ENCODE peak calls at places on chromosomes 7 and 10, in nine cellular contexts. H, V, R, O, C, J, I, W and N are unnamed samples.
A peak's percentile ranks its signal among the peaks of the same experiment; 100 is the strongest.

GRCh38 chr10:126133906-126134703 is 237.7 kb downstream of the FANK1 start:
- DNase-seq in H (no peak), V (no peak), R (peak; percentile 75), O (no peak), C (no peak), J (peak; percentile 51), I (peak; percentile 93), W (no peak), N (peak; percentile 35)

GRCh38 chr7:40429821-40430220 is 295.0 kb downstream of the SUGCT start:
- DNase-seq in H (no peak), V (no peak), R (no peak), O (no peak), C (no peak), J (no peak), I (peak; percentile 28), W (no peak), N (no peak)

GRCh38 chr10:60182691-60183090 is 207.0 kb downstream of the ANK3 start:
- DNase-seq in H (no peak), V (no peak), R (no peak), O (no peak), C (no peak), J (no peak), I (no peak), W (no peak), N (no peak)

GRCh38 chr10:124724279-124725027 is 19.7 kb downstream of the FAM53B start:
- DNase-seq in H (no peak), V (no peak), R (no peak), O (peak; percentile 87), C (no peak), J (no peak), I (no peak), W (peak; percentile 86), N (peak; percentile 84)

GRCh38 chr7:103140061-103140460 is 8.8 kb downstream of the NAPEPLD start:
- DNase-seq in H (no peak), V (no peak), R (no peak), O (no peak), C (no peak), J (no peak), I (no peak), W (no peak), N (no peak)

GRCh38 chr7:151894131-151895007 is 17.5 kb upstream of the PRKAG2 start:
- DNase-seq in H (no peak), V (no peak), R (no peak), O (no peak), C (no peak), J (no peak), I (no peak), W (peak; percentile 77), N (no peak)

GRCh38 chr10:77631241-77631640 is 6.4 kb downstream of the KCNMA1 start:
- DNase-seq in H (no peak), V (no peak), R (no peak), O (no peak), C (no peak), J (no peak), I (no peak), W (no peak), N (no peak)

GRCh38 chr7:121503730-121504129 is 107.6 kb upstream of the FAM3C start:
- DNase-seq in H (no peak), V (no peak), R (no peak), O (no peak), C (no peak), J (no peak), I (no peak), W (no peak), N (no peak)

GRCh38 chr7:111424768-111425167 is 137.5 kb downstream of the IMMP2L start:
- DNase-seq in H (no peak), V (no peak), R (peak; percentile 52), O (no peak), C (no peak), J (peak; percentile 16), I (peak; percentile 59), W (no peak), N (no peak)

GRCh38 chr7:141295367-141295895 is 221.6 kb downstream of the TMEM178B start:
- DNase-seq in H (no peak), V (no peak), R (no peak), O (no peak), C (no peak), J (no peak), I (no peak), W (no peak), N (no peak)

GRCh38 chr10:14330390-14331071 is at the start of gene FRMD4A:
- DNase-seq in H (no peak), V (no peak), R (no peak), O (no peak), C (no peak), J (no peak), I (no peak), W (no peak), N (no peak)

GRCh38 chr10:3237055-3237454 is 64.5 kb upstream of the PITRM1 start:
- DNase-seq in H (no peak), V (no peak), R (no peak), O (no peak), C (no peak), J (no peak), I (no peak), W (no peak), N (no peak)

GRCh38 chr10:120423350-120424197 is 33.5 kb upstream of the PLPP4 start:
- DNase-seq in H (peak; percentile 49), V (peak; percentile 37), R (peak; percentile 86), O (peak; percentile 49), C (no peak), J (peak; percentile 72), I (peak; percentile 58), W (no peak), N (peak; percentile 75)

GRCh38 chr10:104260775-104261115 is 6.1 kb downstream of the GSTO1 start:
- DNase-seq in H (no peak), V (no peak), R (peak; percentile 60), O (no peak), C (no peak), J (no peak), I (peak; percentile 86), W (no peak), N (no peak)

DNA sequence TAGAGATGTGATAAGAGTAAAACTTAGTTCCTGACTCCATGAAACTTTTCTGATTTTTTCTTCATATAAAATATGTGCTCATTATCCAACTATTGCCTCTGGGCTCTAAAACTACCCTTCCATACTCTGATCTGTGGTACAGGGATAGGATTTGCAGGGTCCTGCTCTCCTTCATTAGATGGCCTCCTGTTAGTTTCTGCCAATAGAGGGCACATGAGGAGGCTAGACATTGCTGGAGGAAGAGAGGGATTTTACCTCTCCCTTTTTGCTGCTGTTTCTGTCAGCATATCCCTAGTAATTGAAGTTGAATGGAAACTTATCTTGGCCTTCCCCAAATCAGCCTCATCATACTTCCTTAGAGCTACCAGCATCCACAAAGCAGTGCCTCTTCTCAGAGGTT is 269.4 kb downstream of the NXPH1 start:
- DNase-seq in H (no peak), V (no peak), R (no peak), O (no peak), C (no peak), J (no peak), I (no peak), W (no peak), N (no peak)
- TF ChIP-seq CTCF in H (no peak), V (peak; percentile 23), R (no peak), O (no peak), C (no peak), J (no peak), I (no peak), W (no peak), N (no peak)

GRCh38 chr10:64648915-64649314 is 1127.7 kb downstream of the REEP3 start:
- DNase-seq in H (no peak), V (no peak), R (no peak), O (no peak), C (no peak), J (peak; percentile 16), I (no peak), W (no peak), N (peak; percentile 30)
- TF ChIP-seq CTCF in H (no peak), V (peak; percentile 14), R (no peak), O (no peak), C (peak; percentile 36), J (no peak), I (no peak), W (no peak), N (no peak)

GRCh38 chr7:99311702-99312101 is 14.0 kb upstream of the ARPC1A start:
- DNase-seq in H (no peak), V (no peak), R (no peak), O (no peak), C (no peak), J (no peak), I (peak; percentile 34), W (peak; percentile 64), N (no peak)
- TF ChIP-seq CTCF in H (no peak), V (no peak), R (peak; percentile 33), O (no peak), C (no peak), J (peak; percentile 15), I (peak; percentile 13), W (no peak), N (no peak)

GRCh38 chr10:92834981-92835380 is 13.3 kb upstream of the EXOC6 start:
- DNase-seq in H (no peak), V (no peak), R (peak; percentile 5), O (no peak), C (no peak), J (no peak), I (peak; percentile 48), W (no peak), N (no peak)

GRCh38 chr10:92844746-92845145 is 3.6 kb upstream of the EXOC6 start:
- DNase-seq in H (no peak), V (no peak), R (peak; percentile 35), O (no peak), C (no peak), J (peak; percentile 13), I (no peak), W (no peak), N (no peak)

GRCh38 chr10:92834331-92834730 is 14.0 kb upstream of the EXOC6 start:
- DNase-seq in H (no peak), V (no peak), R (no peak), O (no peak), C (no peak), J (no peak), I (no peak), W (no peak), N (no peak)

GRCh38 chr10:92837462-92837861 is 10.9 kb upstream of the EXOC6 start:
- DNase-seq in H (no peak), V (no peak), R (no peak), O (no peak), C (no peak), J (no peak), I (no peak), W (no peak), N (no peak)

DNA sequence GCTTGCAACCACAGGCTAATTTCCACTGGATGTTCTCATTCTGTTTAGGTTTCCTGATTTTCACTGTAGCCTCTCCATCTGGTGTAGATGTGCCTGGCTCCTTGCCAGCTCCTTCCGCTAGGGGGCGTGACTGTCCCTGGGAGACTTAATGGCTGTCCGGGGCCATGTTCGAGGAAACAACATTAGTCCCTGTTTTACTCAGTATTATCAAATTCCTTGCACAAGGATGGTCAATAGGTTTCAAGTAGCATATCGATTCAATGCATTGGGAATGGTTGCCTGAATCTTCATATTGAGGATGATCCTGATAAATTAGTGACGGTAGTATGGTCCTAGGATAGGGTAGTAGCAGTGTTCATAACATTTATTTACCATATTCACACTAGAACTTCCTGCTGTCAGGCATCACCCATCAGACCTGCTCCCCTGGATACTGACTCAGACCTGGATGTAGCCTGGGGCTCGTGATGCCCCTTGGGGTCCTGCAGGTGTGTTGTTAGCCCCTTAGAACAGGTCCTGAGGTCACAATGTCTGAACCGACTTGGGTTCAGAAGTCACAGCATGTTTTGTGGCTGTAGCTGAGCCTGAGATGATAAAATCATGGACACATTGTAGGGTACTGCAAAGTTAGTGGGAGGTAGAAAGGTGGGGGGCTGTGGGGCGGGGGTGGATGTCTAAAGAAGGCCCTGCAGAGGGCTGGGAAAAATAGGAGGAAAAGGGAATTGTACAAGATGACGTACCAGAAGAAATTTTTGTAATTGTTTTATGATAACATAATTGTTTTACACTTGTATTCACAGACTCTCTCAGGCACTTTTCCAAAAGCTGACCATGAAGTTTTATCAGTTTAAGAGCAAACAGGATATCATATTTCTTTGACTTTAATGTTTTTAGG is 8.9 kb upstream of the EXOC6 start:
- DNase-seq in H (peak; percentile 79), V (peak; percentile 59), R (peak; percentile 44), O (peak; percentile 71), C (no peak), J (peak; percentile 27), I (no peak), W (no peak), N (peak; percentile 73)
- TF ChIP-seq CTCF in H (peak; percentile 30), V (peak; percentile 93), R (peak; percentile 67), O (peak; percentile 10), C (peak; percentile 74), J (peak; percentile 30), I (peak; percentile 15), W (no peak), N (peak; percentile 36)